ENCODE peak calls at places on chromosome 1, in five cellular contexts. One of them, this sample, is unnamed.

GRCh38 chr1:87512431-87512830 is 183.8 kb downstream of the LMO4 start:
- DNase-seq in Kasumi-1: no peak
- DNase-seq in Caki2: no peak
- DNase-seq in KBM-7: no peak
- DNase-seq in amniotic stem cell: no peak
- DNase-seq in this sample: no peak

GRCh38 chr1:189496768-189497167 is 980.9 kb downstream of the BRINP3 start:
- DNase-seq in amniotic stem cell: no peak
- DNase-seq in Kasumi-1: no peak
- DNase-seq in KBM-7: no peak
- DNase-seq in Caki2: no peak
- DNase-seq in this sample: no peak

GRCh38 chr1:114215426-114215825 is 61.8 kb upstream of the SYT6 start:
- DNase-seq in amniotic stem cell: no peak
- DNase-seq in Caki2: no peak
- DNase-seq in Kasumi-1: no peak
- DNase-seq in KBM-7: no peak
- DNase-seq in this sample: no peak

GRCh38 chr1:54838565-54839180 is 37.5 kb upstream of the TTC22 start:
- DNase-seq in Caki2: no peak
- DNase-seq in Kasumi-1: no peak
- DNase-seq in KBM-7: no peak
- DNase-seq in amniotic stem cell: no peak
- DNase-seq in this sample: no peak

GRCh38 chr1:171935664-171936063 is 94.4 kb downstream of the DNM3 start:
- DNase-seq in amniotic stem cell: no peak
- DNase-seq in Caki2: peak; percentile 15
- DNase-seq in KBM-7: no peak
- DNase-seq in Kasumi-1: no peak
- DNase-seq in this sample: no peak

GRCh38 chr1:184539580-184539979 is 152.8 kb downstream of the C1orf21 start:
- DNase-seq in Kasumi-1: no peak
- DNase-seq in Caki2: no peak
- DNase-seq in KBM-7: no peak
- DNase-seq in amniotic stem cell: no peak
- DNase-seq in this sample: no peak

GRCh38 chr1:192153276-192153675 is 5.0 kb upstream of the RGS18 start:
- DNase-seq in KBM-7: no peak
- DNase-seq in Kasumi-1: no peak
- DNase-seq in amniotic stem cell: peak; percentile 13
- DNase-seq in Caki2: no peak
- DNase-seq in this sample: no peak

GRCh38 chr1:27133990-27134389 is 20.9 kb downstream of the SLC9A1 start:
- DNase-seq in Caki2: no peak
- DNase-seq in amniotic stem cell: no peak
- DNase-seq in KBM-7: no peak
- DNase-seq in Kasumi-1: no peak
- DNase-seq in this sample: no peak

GRCh38 chr1:85940621-85941306 is 215.8 kb downstream of the COL24A1 start:
- DNase-seq in Caki2: no peak
- DNase-seq in amniotic stem cell: peak; percentile 4
- DNase-seq in KBM-7: no peak
- DNase-seq in Kasumi-1: no peak
- DNase-seq in this sample: no peak

GRCh38 chr1:36411674-36412648 is 14.3 kb upstream of the LSM10 start:
- DNase-seq in amniotic stem cell: no peak
- DNase-seq in Caki2: peak; percentile 84
- DNase-seq in KBM-7: peak; percentile 29
- DNase-seq in Kasumi-1: peak; percentile 77
- DNase-seq in this sample: no peak

GRCh38 chr1:198437352-198437751 is 103.1 kb downstream of the ATP6V1G3 start:
- DNase-seq in Kasumi-1: no peak
- DNase-seq in KBM-7: no peak
- DNase-seq in amniotic stem cell: no peak
- DNase-seq in Caki2: no peak
- DNase-seq in this sample: no peak

GRCh38 chr1:112674440-112674985 is at the start of gene MOV10:
- DNase-seq in Caki2: peak; percentile 74
- DNase-seq in amniotic stem cell: peak; percentile 49
- DNase-seq in Kasumi-1: peak; percentile 72
- DNase-seq in KBM-7: peak; percentile 75
- DNase-seq in this sample: peak; percentile 20

GRCh38 chr1:22825790-22826189 is 115.2 kb downstream of the EPHB2 start:
- DNase-seq in Caki2: no peak
- DNase-seq in Kasumi-1: no peak
- DNase-seq in KBM-7: no peak
- DNase-seq in amniotic stem cell: no peak
- DNase-seq in this sample: no peak

GRCh38 chr1:8133657-8134430 is 107.7 kb upstream of the ERRFI1 start:
- DNase-seq in Caki2: peak; percentile 72
- DNase-seq in amniotic stem cell: peak; percentile 16
- DNase-seq in KBM-7: no peak
- DNase-seq in Kasumi-1: no peak
- DNase-seq in this sample: peak; percentile 71

GRCh38 chr1:188689542-188689941 is 1788.1 kb downstream of the BRINP3 start:
- DNase-seq in Kasumi-1: no peak
- DNase-seq in Caki2: no peak
- DNase-seq in amniotic stem cell: no peak
- DNase-seq in KBM-7: no peak
- DNase-seq in this sample: no peak

GRCh38 chr1:85137660-85138059 is 63.2 kb downstream of the SYDE2 start:
- DNase-seq in KBM-7: no peak
- DNase-seq in amniotic stem cell: no peak
- DNase-seq in Caki2: peak; percentile 79
- DNase-seq in Kasumi-1: no peak
- DNase-seq in this sample: no peak

GRCh38 chr1:157470276-157470675 is 82.0 kb downstream of the FCRL5 start:
- DNase-seq in KBM-7: peak; percentile 23
- DNase-seq in amniotic stem cell: no peak
- DNase-seq in Kasumi-1: no peak
- DNase-seq in Caki2: no peak
- DNase-seq in this sample: no peak

GRCh38 chr1:93882269-93882668 is 3.3 kb upstream of the DNTTIP2 start:
- DNase-seq in KBM-7: no peak
- DNase-seq in Kasumi-1: no peak
- DNase-seq in Caki2: no peak
- DNase-seq in amniotic stem cell: no peak
- DNase-seq in this sample: no peak

GRCh38 chr1:31867546-31867945 is 51.7 kb upstream of the SPOCD1 start:
- DNase-seq in KBM-7: no peak
- DNase-seq in Kasumi-1: no peak
- DNase-seq in amniotic stem cell: no peak
- DNase-seq in Caki2: no peak
- DNase-seq in this sample: no peak

GRCh38 chr1:3062616-3063378 is 6.2 kb upstream of the PRDM16 start:
- DNase-seq in Kasumi-1: no peak
- DNase-seq in amniotic stem cell: no peak
- DNase-seq in KBM-7: no peak
- DNase-seq in Caki2: no peak
- DNase-seq in this sample: no peak

This sample was measured in Panc1.